ENCODE peak calls at places on chromosomes 3 and 15, in nine cellular contexts. K, Q, G, C, Y, U, F, P and Z are unnamed samples.

GRCh38 chr3:24683511-24684384 is 189.1 kb upstream of the THRB start:
- DNase-seq in P (peak), C (no peak), G (no peak), Q (peak), F (no peak), U (no peak), Y (peak), K (peak), Z (peak)

GRCh38 chr3:11820540-11821041 is 26.1 kb downstream of the TAMM41 start:
- DNase-seq in P (peak), K (peak), Y (peak), Q (peak), G (no peak), F (no peak), C (no peak), U (no peak), Z (no peak)

GRCh38 chr3:154886437-154886836 is 193.7 kb upstream of the MME start:
- DNase-seq in U (no peak), P (peak), G (no peak), Q (peak), F (no peak), K (peak), C (no peak), Y (peak), Z (peak)

GRCh38 chr3:69764861-69765260 is 25.6 kb downstream of the MITF start:
- DNase-seq in C (no peak), P (no peak), Y (no peak), K (no peak), U (no peak), G (no peak), Q (no peak), F (no peak), Z (no peak)

GRCh38 chr3:55984631-55985030 is 483.6 kb downstream of the ERC2 start:
- DNase-seq in P (no peak), Q (no peak), U (no peak), Y (no peak), K (no peak), F (no peak), C (no peak), G (no peak), Z (no peak)

GRCh38 chr3:136818191-136818850 is 605 bp upstream of the SLC35G2 start:
- DNase-seq in U (no peak), F (no peak), K (peak), G (no peak), Y (peak), C (no peak), Q (peak), P (peak), Z (peak)

GRCh38 chr3:42841332-42841731 is 32.1 kb downstream of the ACKR2 start:
- DNase-seq in G (no peak), Q (no peak), U (no peak), P (no peak), K (peak), Y (no peak), F (no peak), C (no peak), Z (no peak)

GRCh38 chr3:191889781-191890180 is 428.8 kb downstream of the PYDC2 start:
- DNase-seq in Y (no peak), K (no peak), C (no peak), P (no peak), Q (no peak), G (no peak), U (no peak), F (no peak), Z (no peak)

GRCh38 chr15:40949756-40950207 is 3.5 kb upstream of the CHAC1 start:
- DNase-seq in Y (peak), P (no peak), K (no peak), F (peak), U (no peak), G (no peak), Q (peak), C (no peak), Z (peak)

GRCh38 chr15:101310508-101310907 is 15.5 kb upstream of the SNRPA1 start:
- DNase-seq in C (peak), Q (no peak), U (peak), Y (no peak), G (no peak), F (no peak), P (no peak), K (no peak), Z (no peak)

GRCh38 chr3:144031938-144032337 is 60.3 kb downstream of the DIPK2A start:
- DNase-seq in Y (peak), F (no peak), Q (peak), P (no peak), U (no peak), C (no peak), K (peak), G (no peak), Z (peak)

GRCh38 chr15:59923508-59923907 is 80.6 kb upstream of the FOXB1 start:
- DNase-seq in P (no peak), K (no peak), C (no peak), G (no peak), F (no peak), U (no peak), Q (no peak), Y (no peak), Z (no peak)

GRCh38 chr3:44309500-44309899 is 29.1 kb upstream of the TCAIM start:
- DNase-seq in Q (no peak), Y (no peak), P (no peak), U (no peak), F (no peak), C (no peak), G (no peak), K (no peak), Z (no peak)

GRCh38 chr3:141648055-141648910 is 89.8 kb upstream of the RNF7 start:
- DNase-seq in G (no peak), F (no peak), K (no peak), P (no peak), C (no peak), U (no peak), Q (no peak), Y (no peak), Z (no peak)

GRCh38 chr3:27591321-27591711 is 107.1 kb upstream of the SLC4A7 start:
- DNase-seq in Q (no peak), P (peak), F (no peak), U (no peak), K (no peak), Y (no peak), C (no peak), G (no peak), Z (no peak)

GRCh38 chr3:159273070-159273469 is 471.2 kb downstream of the MFSD1 start:
- DNase-seq in F (no peak), Y (no peak), K (no peak), Q (no peak), P (no peak), G (no peak), C (no peak), U (no peak), Z (no peak)

GRCh38 chr3:39378092-39378491 is 5.1 kb upstream of the SLC25A38 start:
- DNase-seq in F (no peak), G (peak), P (peak), Y (peak), K (peak), C (no peak), Q (peak), U (no peak), Z (peak)

GRCh38 chr15:85603160-85603559 is 191.6 kb downstream of the KLHL25 start:
- DNase-seq in G (no peak), K (no peak), Y (no peak), P (no peak), Q (no peak), U (no peak), F (no peak), C (no peak), Z (no peak)

GRCh38 chr15:88769161-88769971 is 33.9 kb upstream of the ACAN start:
- DNase-seq in P (peak), Q (no peak), G (no peak), F (no peak), C (no peak), Y (no peak), U (no peak), K (no peak), Z (no peak)

GRCh38 chr3:68067314-68067713 is 412.9 kb upstream of the SUCLG2 start:
- DNase-seq in P (no peak), F (no peak), Y (no peak), G (no peak), U (no peak), K (no peak), Q (no peak), C (no peak), Z (no peak)

GRCh38 chr3:125051715-125052581 is 3.8 kb downstream of the HEG1 start:
- DNase-seq in P (peak), G (peak), Y (peak), C (no peak), U (no peak), Q (no peak), K (peak), F (peak), Z (peak)

GRCh38 chr3:32872487-32873382 is 54.9 kb downstream of the TRIM71 start:
- DNase-seq in F (no peak), P (no peak), Y (peak), C (peak), Q (peak), K (peak), U (no peak), G (no peak), Z (peak)

GRCh38 chr3:32870373-32871091 is 52.7 kb downstream of the TRIM71 start:
- DNase-seq in P (no peak), G (no peak), F (no peak), C (no peak), U (no peak), Q (no peak), K (no peak), Y (no peak), Z (no peak)

GRCh38 chr3:32876920-32877319 is 59.1 kb downstream of the TRIM71 start:
- DNase-seq in K (no peak), G (no peak), Y (no peak), C (no peak), U (no peak), Q (no peak), F (no peak), P (no peak), Z (no peak)

GRCh38 chr3:32877598-32877997 is 59.8 kb downstream of the TRIM71 start:
- DNase-seq in C (no peak), Q (no peak), P (no peak), K (no peak), U (no peak), G (no peak), F (no peak), Y (no peak), Z (no peak)

DNA sequence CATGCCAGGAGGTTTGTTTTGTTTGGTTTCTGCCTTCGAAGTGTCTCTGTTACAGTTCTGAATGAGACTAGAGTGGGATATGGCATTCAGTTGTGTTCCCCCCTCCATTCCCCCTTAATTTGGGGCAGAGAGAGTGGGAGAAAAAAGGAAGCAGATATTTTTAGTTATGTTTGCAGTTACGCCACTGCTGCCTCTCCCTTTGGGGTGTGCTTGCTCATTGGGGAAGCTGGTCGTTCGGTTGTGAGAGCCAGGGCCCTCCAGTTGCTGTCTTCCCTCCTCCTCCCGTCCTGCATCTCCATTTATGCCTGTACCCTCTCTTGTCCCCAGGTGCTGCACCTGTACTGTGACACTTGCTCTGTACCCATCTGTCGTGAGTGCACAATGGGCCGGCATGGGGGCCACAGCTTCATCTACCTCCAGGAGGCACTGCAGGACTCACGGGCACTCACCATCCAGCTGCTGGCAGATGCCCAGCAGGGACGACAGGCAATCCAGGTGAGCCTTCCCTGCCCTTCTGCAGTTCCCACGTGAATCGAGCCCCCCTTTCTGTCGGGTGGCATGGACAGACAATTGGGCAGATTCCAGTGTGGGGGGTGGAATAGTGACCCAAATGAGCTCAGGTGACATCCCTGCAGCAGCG is 55.8 kb downstream of the TRIM71 start:
- DNase-seq in U (no peak), F (no peak), K (no peak), Y (no peak), G (no peak), P (no peak), Q (peak), C (peak), Z (no peak)
- TF ChIP-seq CTCF in U (no peak), F (no peak), K (no peak), Y (no peak), G (no peak), P (no peak), Q (no peak), C (no peak), Z (no peak)

DNA sequence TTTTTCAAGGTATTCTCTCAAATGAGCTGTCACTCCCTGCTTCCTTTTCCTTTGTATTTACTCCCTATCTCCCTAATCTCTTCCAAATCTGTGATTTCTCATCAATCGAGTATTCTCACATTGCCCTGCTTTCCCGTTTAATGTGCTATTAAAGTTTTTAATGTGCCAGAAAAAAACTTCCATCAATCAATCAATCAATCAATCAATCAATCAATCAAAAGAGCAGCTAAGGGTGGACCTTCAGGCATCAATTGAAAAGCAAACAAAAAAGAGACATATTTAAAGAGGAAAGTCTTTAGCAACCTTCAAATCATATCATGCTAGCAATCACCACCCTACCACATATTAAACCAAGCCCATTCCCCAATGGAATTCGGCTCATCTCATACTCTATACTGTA is 58.9 kb downstream of the SATB1 start:
- DNase-seq in K (no peak), C (no peak), Y (no peak), P (no peak), Q (no peak), U (no peak), F (no peak), G (no peak), Z (no peak)
- TF ChIP-seq CTCF in K (no peak), C (no peak), Y (no peak), P (no peak), Q (no peak), U (no peak), F (no peak), G (no peak), Z (no peak)

DNA sequence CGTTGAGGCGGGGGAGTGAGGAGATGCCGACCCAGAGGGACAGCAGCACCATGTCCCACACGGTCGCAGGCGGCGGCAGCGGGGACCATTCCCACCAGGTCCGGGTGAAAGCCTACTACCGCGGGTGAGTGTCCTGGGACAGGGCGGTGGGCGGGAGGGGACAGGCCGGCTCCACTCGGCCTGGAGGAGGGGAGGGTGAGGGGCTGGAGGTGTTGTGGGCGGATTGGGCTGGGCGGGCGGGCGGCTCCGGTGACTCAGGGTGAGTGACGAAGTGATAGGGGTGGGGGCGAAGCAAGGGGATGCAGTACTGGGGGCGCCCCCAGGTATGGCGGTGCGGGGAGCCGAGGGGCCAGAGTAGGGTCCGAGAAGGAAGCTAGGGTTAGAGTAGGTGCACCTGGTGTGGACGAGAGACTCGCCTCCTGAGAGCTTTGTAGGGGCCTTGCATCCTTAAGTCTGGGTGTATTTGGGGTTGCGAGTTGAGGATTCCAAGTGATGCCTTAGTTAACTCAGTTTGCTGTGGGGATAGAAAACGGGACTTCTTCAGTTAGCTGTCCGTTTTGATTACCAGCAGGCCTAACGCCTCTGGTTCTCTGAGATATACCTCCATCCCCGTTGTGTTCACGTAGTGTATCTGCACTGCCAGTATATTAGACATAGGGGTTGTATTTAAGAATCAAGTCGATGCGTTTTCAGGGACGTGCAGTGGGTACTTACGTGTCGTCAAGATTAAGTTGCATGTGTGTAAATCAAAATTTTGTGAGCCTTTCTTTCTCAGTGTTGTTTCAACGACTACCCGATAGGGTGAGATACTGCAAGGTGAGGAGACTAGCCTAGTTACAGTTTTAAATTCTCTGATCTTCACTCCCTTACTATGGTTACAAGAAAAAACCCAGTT is 670 bp downstream of the PRKCI start:
- DNase-seq in P (peak), Q (peak), F (no peak), K (peak), G (peak), C (no peak), Y (peak), U (peak), Z (peak)
- TF ChIP-seq CTCF in P (no peak), Q (no peak), F (no peak), K (peak), G (no peak), C (peak), Y (no peak), U (no peak), Z (peak)

DNA sequence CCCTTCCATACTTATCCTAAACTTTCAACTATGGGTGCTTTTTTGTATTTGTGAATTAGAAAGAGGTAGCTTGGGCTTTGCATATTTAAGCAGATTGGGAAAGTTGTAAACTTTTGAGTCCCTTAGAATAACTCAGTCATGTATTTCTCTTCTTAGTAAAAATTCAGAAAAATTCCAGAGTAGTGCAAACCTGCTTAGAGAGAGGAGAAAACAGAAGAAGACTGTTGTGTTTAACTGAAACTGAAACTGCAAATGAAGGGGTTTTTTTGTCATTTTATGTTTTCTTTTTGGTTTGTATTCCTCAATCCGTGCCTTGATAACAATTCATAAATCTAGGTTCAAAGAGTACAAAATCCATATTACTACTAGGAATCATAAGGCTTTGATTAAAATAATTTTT is 31.3 kb downstream of the CD200 start:
- DNase-seq in F (no peak), C (no peak), Y (no peak), G (no peak), K (no peak), U (no peak), P (no peak), Q (no peak), Z (no peak)
- TF ChIP-seq CTCF in F (no peak), C (no peak), Y (no peak), G (no peak), K (no peak), U (no peak), P (no peak), Q (no peak), Z (no peak)

GRCh38 chr3:170055209-170055608 is 17.4 kb downstream of the GPR160 start:
- DNase-seq in U (no peak), K (peak), Y (no peak), G (no peak), C (no peak), F (no peak), P (peak), Q (peak), Z (no peak)

GRCh38 chr3:170057550-170057949 is 19.8 kb downstream of the GPR160 start:
- DNase-seq in C (no peak), U (no peak), K (no peak), Q (no peak), Y (peak), F (no peak), P (no peak), G (no peak), Z (no peak)

GRCh38 chr3:170056710-170057454 is 19.1 kb downstream of the GPR160 start:
- DNase-seq in P (no peak), Q (no peak), Y (no peak), K (no peak), F (no peak), C (no peak), U (no peak), G (no peak), Z (no peak)

GRCh38 chr3:170059447-170059846 is 21.7 kb downstream of the GPR160 start:
- DNase-seq in P (no peak), Q (no peak), G (no peak), Y (no peak), U (no peak), K (no peak), C (no peak), F (no peak), Z (no peak)

GRCh38 chr3:170058127-170058526 is 20.3 kb downstream of the GPR160 start:
- DNase-seq in Q (no peak), F (no peak), C (no peak), U (no peak), Y (no peak), P (no peak), G (no peak), K (no peak), Z (no peak)
- TF ChIP-seq CTCF in Q (no peak), F (no peak), C (no peak), U (no peak), Y (no peak), P (no peak), G (no peak), K (no peak), Z (no peak)

GRCh38 chr3:79264892-79265291 is 502.9 kb downstream of the ROBO1 start:
- DNase-seq in U (no peak), Y (no peak), K (no peak), C (no peak), F (no peak), P (no peak), Q (no peak), G (no peak), Z (no peak)
- TF ChIP-seq CTCF in U (no peak), Y (no peak), K (no peak), C (no peak), F (no peak), P (no peak), Q (no peak), G (no peak), Z (no peak)

GRCh38 chr15:91068436-91068835 is 31.6 kb upstream of the SV2B start:
- DNase-seq in Q (peak), G (no peak), U (no peak), F (no peak), K (no peak), Y (no peak), C (no peak), P (no peak), Z (no peak)

GRCh38 chr15:91070872-91071271 is 29.2 kb upstream of the SV2B start:
- DNase-seq in U (no peak), P (no peak), Q (no peak), C (no peak), K (no peak), G (no peak), Y (no peak), F (no peak), Z (no peak)

GRCh38 chr15:91067026-91067425 is 33.0 kb upstream of the SV2B start:
- DNase-seq in Y (no peak), U (no peak), K (peak), Q (peak), G (no peak), C (no peak), F (no peak), P (peak), Z (peak)

GRCh38 chr15:91072162-91072561 is 27.9 kb upstream of the SV2B start:
- DNase-seq in Y (no peak), G (no peak), U (no peak), K (no peak), C (no peak), P (no peak), F (no peak), Q (no peak), Z (no peak)

DNA sequence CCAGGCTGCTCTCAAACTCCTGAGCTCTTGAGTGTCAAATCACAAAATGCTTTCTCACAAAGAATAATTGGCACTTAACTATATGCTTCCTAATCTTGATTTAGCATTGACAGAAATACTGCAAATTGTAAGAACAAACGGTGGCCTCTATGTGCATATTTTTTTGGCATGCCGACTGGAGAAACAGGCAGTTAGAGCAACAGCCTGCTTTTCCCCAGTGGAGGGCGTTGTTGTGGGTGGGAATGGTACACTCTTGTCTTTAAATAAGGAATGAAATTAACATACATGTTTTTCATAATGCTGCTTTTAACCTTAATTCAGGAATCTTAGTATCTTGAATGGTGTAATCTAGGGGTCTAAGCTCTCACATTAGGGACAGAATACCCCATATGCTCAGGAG is 31.1 kb upstream of the SV2B start:
- DNase-seq in P (no peak), Y (no peak), G (no peak), Q (no peak), K (no peak), F (no peak), U (no peak), C (no peak), Z (no peak)
- TF ChIP-seq CTCF in P (no peak), Y (no peak), G (no peak), Q (no peak), K (peak), F (no peak), U (no peak), C (no peak), Z (no peak)

GRCh38 chr15:75843618-75844610 is 667 bp downstream of the UBE2Q2 start:
- DNase-seq in F (peak), P (peak), G (peak), U (peak), K (peak), C (peak), Y (peak), Q (peak), Z (peak)
- TF ChIP-seq CTCF in F (no peak), P (no peak), G (no peak), U (no peak), K (no peak), C (no peak), Y (no peak), Q (no peak), Z (no peak)